ENCODE peak calls at places on chromosomes 5 and 9, in six cellular contexts. F is Panc1, H is GM23338, A is GM12878, I is A549, Q is HCT116. N is an unnamed sample.

GRCh38 chr9:138049779-138050471 is 172.3 kb downstream of the CACNA1B start:
- DNase-seq in I (no peak), H (no peak), A (no peak), Q (no peak), F (no peak), N (no peak)

GRCh38 chr9:134793281-134793680 is 87.3 kb upstream of the FCN2 start:
- DNase-seq in A (no peak), I (no peak), Q (no peak), F (no peak), H (no peak), N (no peak)

GRCh38 chr5:54537720-54538119 is 20.2 kb downstream of the SNX18 start:
- DNase-seq in A (no peak), F (no peak), I (no peak), H (no peak), Q (no peak), N (no peak)

GRCh38 chr5:52837591-52838001 is 49.9 kb downstream of the ITGA1 start:
- DNase-seq in A (no peak), I (no peak), H (no peak), F (no peak), Q (no peak), N (no peak)

GRCh38 chr5:31442253-31442820 is 89.6 kb downstream of the DROSHA start:
- DNase-seq in A (no peak), F (no peak), H (no peak), Q (no peak), I (no peak), N (no peak)

GRCh38 chr5:29949301-29949872 is 1244.1 kb upstream of the CDH6 start:
- DNase-seq in Q (no peak), A (no peak), F (no peak), I (no peak), H (peak), N (no peak)

GRCh38 chr9:113577525-113578261 is 114.2 kb downstream of the RGS3 start:
- DNase-seq in F (no peak), A (no peak), I (no peak), H (no peak), Q (no peak), N (no peak)

GRCh38 chr9:113160571-113160970 is 9.8 kb downstream of the SLC31A2 start:
- DNase-seq in F (no peak), Q (no peak), I (no peak), H (peak), A (no peak), N (no peak)

GRCh38 chr5:173832386-173832785 is 55.8 kb upstream of the CPEB4 start:
- DNase-seq in H (no peak), Q (no peak), A (peak), F (no peak), I (no peak), N (no peak)

GRCh38 chr9:130461218-130461630 is 16.5 kb downstream of the ASS1 start:
- DNase-seq in I (peak), H (peak), A (no peak), F (peak), Q (no peak), N (peak)

GRCh38 chr5:1346627-1347440 is 1.9 kb upstream of the CLPTM1L start:
- DNase-seq in H (no peak), F (no peak), Q (no peak), A (no peak), I (no peak), N (no peak)

GRCh38 chr9:13387668-13388124 is 108.2 kb upstream of the MPDZ start:
- DNase-seq in F (no peak), H (no peak), I (no peak), A (no peak), Q (no peak), N (no peak)

GRCh38 chr9:137482094-137482781 is 23.1 kb upstream of the NSMF start:
- DNase-seq in Q (no peak), A (peak), H (no peak), I (no peak), F (no peak), N (peak)

GRCh38 chr5:72511371-72512178 is 4.4 kb upstream of the ZNF366 start:
- DNase-seq in Q (no peak), H (no peak), A (no peak), I (no peak), F (no peak), N (no peak)

GRCh38 chr5:773517-774264 is 10.8 kb downstream of the ZDHHC11B start:
- DNase-seq in A (no peak), H (no peak), F (no peak), Q (no peak), I (no peak), N (no peak)

GRCh38 chr9:131892162-131892707 is 152.4 kb upstream of the RAPGEF1 start:
- DNase-seq in Q (no peak), I (no peak), H (no peak), A (no peak), F (no peak), N (no peak)

GRCh38 chr9:132136151-132136892 is 25.5 kb upstream of the NTNG2 start:
- DNase-seq in I (no peak), F (no peak), Q (no peak), A (no peak), H (no peak), N (no peak)

DNA sequence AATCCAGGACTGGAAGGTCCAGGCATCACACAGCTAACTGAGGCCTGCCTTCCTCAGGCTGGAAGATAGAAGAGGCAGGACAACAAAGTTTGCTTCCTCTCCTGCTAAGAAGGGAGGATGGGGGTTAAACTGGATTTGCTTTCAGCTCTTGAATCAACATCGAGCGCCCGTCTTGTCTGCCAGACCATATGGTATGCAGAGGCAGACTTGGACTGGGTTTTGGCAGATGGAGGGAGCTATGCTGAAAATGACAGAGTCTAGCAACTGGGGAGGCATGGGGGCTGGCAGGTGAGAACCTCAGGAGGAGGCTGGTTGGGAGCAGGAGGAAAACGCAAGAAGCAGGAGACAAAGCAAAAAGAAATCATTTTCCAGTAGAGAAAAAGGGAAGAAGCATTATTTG is 289.5 kb upstream of the IL12B start:
- DNase-seq in Q (no peak), A (no peak), H (no peak), F (no peak), I (no peak), N (no peak)
- TF ChIP-seq REST in Q (no peak), A (no peak), H (no peak), F (no peak), I (no peak), N (no peak)

GRCh38 chr9:84919498-84919897 is 250.0 kb downstream of the NTRK2 start:
- DNase-seq in Q (no peak), H (no peak), A (no peak), I (no peak), F (no peak), N (no peak)
- TF ChIP-seq REST in Q (no peak), H (no peak), A (no peak), I (no peak), F (no peak), N (no peak)

GRCh38 chr5:108381034-108381954 is 604 bp downstream of the FBXL17 start:
- DNase-seq in I (peak), F (no peak), A (no peak), H (peak), Q (peak), N (peak)
- TF ChIP-seq REST in I (no peak), F (no peak), A (no peak), H (no peak), Q (no peak), N (no peak)

DNA sequence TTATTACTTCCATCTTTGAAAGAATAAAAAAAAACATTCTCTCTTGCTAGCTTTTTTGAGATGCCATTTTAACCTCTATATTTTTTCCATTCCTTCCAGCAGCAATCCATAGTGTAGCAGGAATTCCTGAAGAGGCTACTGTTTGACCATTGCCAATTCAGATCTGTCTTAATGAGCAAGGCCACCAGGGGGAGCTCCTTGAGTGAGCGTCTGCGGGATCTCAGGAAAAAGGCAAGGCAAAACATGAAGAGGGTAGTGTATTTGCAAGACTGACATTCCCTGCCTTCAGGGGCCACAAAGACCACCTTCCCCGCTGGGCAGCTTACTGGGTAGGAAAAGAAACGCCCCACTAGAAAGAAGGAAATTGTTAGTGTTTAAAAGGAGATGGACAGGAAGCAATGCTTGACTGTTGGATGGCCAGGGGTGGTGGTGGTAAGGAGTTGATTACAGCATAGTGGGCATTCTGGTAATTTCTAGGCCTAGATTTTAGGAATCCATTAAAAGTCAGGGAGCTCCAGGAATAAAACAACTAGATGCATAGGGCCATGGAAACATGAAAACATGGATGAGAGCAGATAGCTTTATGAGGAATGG is 206.6 kb upstream of the HAPLN1 start:
- DNase-seq in F (peak), Q (peak), A (no peak), H (peak), I (peak), N (no peak)
- TF ChIP-seq REST in F (no peak), Q (no peak), A (no peak), H (no peak), I (no peak), N (no peak)

DNA sequence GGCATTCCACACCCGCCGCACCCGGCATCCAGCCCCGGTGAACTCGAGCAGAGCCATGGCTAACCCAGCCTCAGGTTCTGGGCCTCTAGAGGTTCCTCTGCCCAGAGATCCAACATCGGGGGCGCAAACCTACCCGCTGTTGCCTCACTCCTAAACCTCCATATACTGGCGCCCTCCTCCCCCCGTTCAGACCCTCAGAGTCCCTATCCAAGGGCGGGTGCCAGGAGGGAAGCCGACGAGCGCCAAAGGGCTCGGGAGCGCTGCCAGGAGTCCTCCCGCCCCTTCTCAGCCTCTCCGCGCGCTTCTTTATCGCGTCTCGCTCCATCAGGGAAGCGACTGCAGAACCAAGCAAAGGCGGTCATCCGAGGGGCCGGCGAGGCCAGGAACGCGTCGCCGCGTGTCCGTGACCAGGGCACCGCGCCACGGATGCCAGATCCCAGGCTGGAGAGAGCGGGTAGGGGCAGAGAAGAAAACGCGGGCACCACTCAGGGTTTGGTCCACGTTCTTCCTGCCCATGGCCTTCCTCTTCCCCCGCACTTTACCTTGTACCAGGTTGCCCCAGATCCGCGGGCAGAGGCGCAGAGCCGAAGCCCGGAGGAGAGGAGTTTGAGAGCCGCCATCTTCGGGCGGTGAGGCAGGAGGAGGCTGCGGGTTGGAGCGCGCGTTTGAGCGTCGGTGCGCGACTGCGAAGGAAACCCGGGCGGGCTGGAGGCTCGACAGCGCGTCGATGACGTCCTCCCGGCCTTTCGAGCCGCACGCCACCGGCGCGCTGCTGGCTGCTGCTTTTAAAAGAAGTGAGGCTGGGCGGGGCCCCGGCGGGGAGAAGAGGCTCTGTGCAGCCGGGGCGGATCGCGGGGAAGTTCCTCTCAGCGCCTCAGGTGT is at the start of gene OXCT1:
- DNase-seq in I (peak), H (peak), F (no peak), A (peak), Q (peak), N (peak)
- TF ChIP-seq REST in I (no peak), H (no peak), F (no peak), A (peak), Q (no peak), N (peak)

GRCh38 chr5:134969166-134969565 is 1.5 kb downstream of the CATSPER3 start:
- DNase-seq in H (no peak), Q (no peak), F (no peak), A (no peak), I (no peak), N (no peak)

GRCh38 chr5:134965271-134965825 is 2.4 kb upstream of the CATSPER3 start:
- DNase-seq in I (no peak), Q (no peak), H (no peak), A (no peak), F (no peak), N (no peak)

GRCh38 chr5:134968055-134968454 is 348 bp downstream of the CATSPER3 start:
- DNase-seq in Q (no peak), F (no peak), H (no peak), I (no peak), A (no peak), N (no peak)

GRCh38 chr5:134967607-134968006 is at the start of gene CATSPER3:
- DNase-seq in A (no peak), H (no peak), F (no peak), I (no peak), Q (no peak), N (no peak)

GRCh38 chr5:134964359-134965270 is 3.1 kb upstream of the CATSPER3 start:
- DNase-seq in H (no peak), F (no peak), I (no peak), Q (no peak), A (no peak), N (no peak)
- TF ChIP-seq REST in H (no peak), F (no peak), I (no peak), Q (no peak), A (no peak), N (no peak)

GRCh38 chr5:98102926-98103325 is 670.5 kb upstream of the RGMB start:
- DNase-seq in F (no peak), Q (no peak), I (no peak), H (no peak), A (no peak), N (no peak)
- TF ChIP-seq REST in F (no peak), Q (no peak), I (no peak), H (no peak), A (no peak), N (no peak)